ENCODE peak calls at places on chromosomes 7 and 10, in four cellular contexts. Y is K562, A is GM12878, D is HepG2. V is an unnamed sample.

GRCh38 chr10:20672724-20673123 is 224.4 kb downstream of the NEBL start:
- DNase-seq in Y (no peak), A (no peak), D (no peak), V (no peak)

GRCh38 chr10:42488416-42488815 is 150.0 kb downstream of the ZNF33B start:
- DNase-seq in Y (no peak), D (no peak), A (no peak), V (no peak)

GRCh38 chr7:77786741-77787140 is 11.5 kb downstream of the TMEM60 start:
- DNase-seq in A (no peak), D (no peak), Y (no peak), V (no peak)

GRCh38 chr7:14424675-14425074 is 435.2 kb upstream of the ETV1 start:
- DNase-seq in Y (no peak), D (no peak), A (no peak), V (no peak)

GRCh38 chr7:100745184-100745583 is 11.8 kb downstream of the ZAN start:
- DNase-seq in A (no peak), D (no peak), Y (peak), V (peak)

GRCh38 chr7:28037220-28038010 is 143.2 kb downstream of the JAZF1 start:
- DNase-seq in D (peak), A (peak), Y (peak), V (no peak)

GRCh38 chr10:114767101-114767588 is 54.4 kb upstream of the FHIP2A start:
- DNase-seq in A (no peak), D (no peak), Y (no peak), V (no peak)

GRCh38 chr10:21989453-21990154 is 13.9 kb downstream of the DNAJC1 start:
- DNase-seq in D (peak), Y (peak), A (no peak), V (peak)

GRCh38 chr7:132112111-132112510 is 464.2 kb downstream of the PLXNA4 start:
- DNase-seq in D (no peak), Y (no peak), A (no peak), V (no peak)

GRCh38 chr10:123943307-123943706 is 51.7 kb upstream of the CPXM2 start:
- DNase-seq in A (no peak), Y (no peak), D (no peak), V (no peak)

GRCh38 chr10:123945506-123945905 is 53.9 kb upstream of the CPXM2 start:
- DNase-seq in A (no peak), Y (peak), D (no peak), V (no peak)

GRCh38 chr10:123939591-123939990 is 48.0 kb upstream of the CPXM2 start:
- DNase-seq in D (no peak), Y (no peak), A (no peak), V (no peak)

GRCh38 chr10:123944661-123945060 is 53.1 kb upstream of the CPXM2 start:
- DNase-seq in D (no peak), Y (no peak), A (no peak), V (no peak)

GRCh38 chr10:123942114-123942513 is 50.5 kb upstream of the CPXM2 start:
- DNase-seq in D (no peak), Y (no peak), A (no peak), V (no peak)
- TF ChIP-seq ETV6 in D (no peak), Y (no peak), A (no peak), V (no peak)

DNA sequence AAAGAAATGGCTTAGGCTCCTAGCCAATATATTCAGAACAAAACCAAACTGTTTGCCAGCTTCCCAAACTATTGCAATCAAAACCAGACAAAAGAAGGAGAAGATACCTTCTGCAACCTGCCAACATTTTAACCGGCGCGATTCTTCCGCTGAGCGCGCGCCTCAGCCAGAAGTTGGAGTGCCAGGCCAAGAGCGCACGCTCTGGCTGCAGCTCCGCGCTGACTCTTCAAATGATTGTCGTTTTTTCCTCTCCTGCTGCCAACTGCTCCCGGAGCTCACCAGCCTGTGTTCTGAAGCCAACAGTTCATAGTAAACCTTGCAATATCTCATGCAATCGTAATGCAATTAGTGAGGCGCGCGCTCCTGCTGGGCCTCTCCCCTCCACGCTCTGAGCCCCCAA is 259.8 kb upstream of the MGMT start:
- DNase-seq in Y (no peak), A (no peak), D (no peak), V (no peak)
- TF ChIP-seq ETV6 in Y (no peak), A (no peak), D (no peak), V (no peak)

GRCh38 chr10:112624546-112625048 is 177.6 kb downstream of the VTI1A start:
- DNase-seq in D (no peak), A (no peak), Y (no peak), V (no peak)

GRCh38 chr10:112631501-112632410 is 184.7 kb downstream of the VTI1A start:
- DNase-seq in A (no peak), D (peak), Y (no peak), V (no peak)

GRCh38 chr10:112634096-112634830 is 187.2 kb downstream of the VTI1A start:
- DNase-seq in D (no peak), Y (no peak), A (no peak), V (no peak)

GRCh38 chr10:112628951-112629604 is 182.1 kb downstream of the VTI1A start:
- DNase-seq in Y (no peak), A (no peak), D (no peak), V (no peak)
- TF ChIP-seq ETV6 in Y (no peak), A (no peak), D (no peak), V (no peak)

DNA sequence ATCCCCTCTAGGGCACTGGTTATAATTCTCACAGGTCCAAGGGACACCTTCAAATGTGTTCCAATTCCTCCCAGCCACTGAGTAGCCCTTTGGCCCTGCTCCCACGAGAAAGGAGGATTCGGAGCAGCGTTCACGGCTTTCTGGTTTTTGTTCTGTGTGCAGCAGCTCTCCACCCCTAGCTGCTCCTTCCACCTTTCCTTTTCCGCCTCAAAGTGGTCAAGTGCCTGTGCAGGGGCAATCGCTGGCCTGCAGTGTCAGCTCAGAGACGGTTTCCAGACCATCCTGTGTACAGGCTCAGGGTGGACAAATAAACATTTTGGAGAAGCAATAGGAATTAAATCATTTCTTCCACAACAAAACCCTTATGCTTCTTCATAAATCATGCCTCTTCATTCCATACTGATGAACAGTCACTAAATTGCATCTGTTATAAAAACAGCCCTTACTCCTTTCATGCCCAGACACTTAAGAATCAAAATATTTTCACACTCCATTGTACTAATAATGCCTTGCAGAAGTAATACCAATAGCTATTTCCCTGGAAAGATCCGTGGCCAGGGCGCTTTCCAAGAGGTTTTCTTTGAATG is 1.1 kb downstream of the KIAA1549 start:
- DNase-seq in D (no peak), Y (no peak), A (no peak), V (no peak)
- TF ChIP-seq ETV6 in D (no peak), Y (no peak), A (no peak), V (no peak)

GRCh38 chr10:113441871-113442270 is 111.0 kb upstream of the HABP2 start:
- DNase-seq in D (no peak), Y (no peak), A (no peak), V (no peak)
- TF ChIP-seq ETV6 in D (no peak), Y (no peak), A (no peak), V (no peak)

GRCh38 chr10:74208081-74208480 is 57.1 kb downstream of the ADK start:
- DNase-seq in D (no peak), A (no peak), Y (no peak), V (peak)
- TF ChIP-seq ETV6 in D (no peak), A (no peak), Y (no peak), V (no peak)

GRCh38 chr10:72417971-72418370 is 63.3 kb upstream of the DNAJB12 start:
- DNase-seq in Y (no peak), D (no peak), A (no peak), V (no peak)
- TF ChIP-seq ETV6 in Y (no peak), D (no peak), A (no peak), V (no peak)

GRCh38 chr10:47166405-47166777 is 133.6 kb upstream of the GDF10 start:
- DNase-seq in Y (no peak), D (no peak), A (no peak), V (no peak)
- TF ChIP-seq ETV6 in Y (no peak), D (no peak), A (no peak), V (no peak)

GRCh38 chr7:151833691-151834090 is 43.2 kb downstream of the PRKAG2 start:
- DNase-seq in Y (no peak), D (no peak), A (no peak), V (no peak)
- TF ChIP-seq ETV6 in Y (no peak), D (no peak), A (no peak), V (no peak)

V was measured in WTC11.